ENCODE peak calls at places on chromosomes 1 and 21, in seven cellular contexts. V, G, M, I, L, T and K are unnamed samples. For H3K4me1, the result is how much of the 10 kb centered on the place peaks cover.

GRCh38 chr1:221087919-221088318 is 208.7 kb downstream of the HLX start:
- DNase-seq in G (no peak), M (no peak), L (no peak), T (no peak), V (no peak), I (no peak), K (no peak)

GRCh38 chr1:146010126-146010738 is 11.3 kb downstream of the HJV start:
- DNase-seq in V (no peak), M (no peak), G (no peak), I (no peak), T (no peak), L (no peak), K (no peak)

GRCh38 chr1:148372731-148373130 is 110.4 kb downstream of the PPIAL4G start:
- DNase-seq in L (peak), I (no peak), G (no peak), V (no peak), M (no peak), T (no peak), K (no peak)

GRCh38 chr1:236172041-236172579 is 29.8 kb downstream of the GPR137B start:
- DNase-seq in L (no peak), T (no peak), I (no peak), V (no peak), M (no peak), G (no peak), K (no peak)

GRCh38 chr1:92749024-92749634 is 35.8 kb downstream of the EVI5 start:
- DNase-seq in M (peak), G (no peak), L (peak), I (peak), T (no peak), V (peak), K (peak)

GRCh38 chr21:26801524-26801923 is 43.7 kb downstream of the ADAMTS1 start:
- DNase-seq in M (no peak), G (no peak), I (no peak), T (no peak), V (no peak), L (no peak), K (no peak)

GRCh38 chr1:205056188-205056611 is 13.2 kb downstream of the CNTN2 start:
- DNase-seq in G (no peak), I (no peak), V (no peak), L (no peak), M (no peak), T (no peak), K (no peak)

GRCh38 chr1:28062806-28063205 is 25.6 kb downstream of the EYA3 start:
- DNase-seq in T (no peak), G (no peak), V (no peak), I (no peak), M (no peak), L (no peak), K (no peak)

GRCh38 chr1:206676499-206676898 is 8.2 kb upstream of the MAPKAPK2 start:
- DNase-seq in T (no peak), L (no peak), V (no peak), M (no peak), G (no peak), I (no peak), K (no peak)

GRCh38 chr1:2258996-2259395 is 30.9 kb downstream of the SKI start:
- DNase-seq in G (no peak), V (no peak), M (no peak), I (no peak), T (no peak), L (no peak), K (no peak)

GRCh38 chr1:219085082-219085481 is 88.6 kb upstream of the LYPLAL1 start:
- DNase-seq in I (no peak), T (no peak), G (no peak), V (no peak), M (no peak), L (no peak), K (no peak)

GRCh38 chr1:75135829-75136142 is 1.6 kb downstream of the LHX8 start:
- DNase-seq in T (no peak), V (no peak), G (no peak), I (no peak), M (no peak), L (no peak), K (no peak)

GRCh38 chr1:227891223-227891954 is 56.3 kb downstream of the WNT9A start:
- DNase-seq in T (no peak), M (no peak), G (no peak), I (peak), V (no peak), L (no peak), K (no peak)

GRCh38 chr21:25903599-25903998 is 168.8 kb downstream of the GABPA start:
- DNase-seq in T (peak), L (no peak), G (no peak), V (no peak), I (no peak), M (no peak), K (no peak)

GRCh38 chr1:107414550-107414949 is 273.7 kb downstream of the NTNG1 start:
- DNase-seq in T (no peak), L (no peak), G (no peak), M (no peak), V (no peak), I (no peak), K (no peak)

DNA sequence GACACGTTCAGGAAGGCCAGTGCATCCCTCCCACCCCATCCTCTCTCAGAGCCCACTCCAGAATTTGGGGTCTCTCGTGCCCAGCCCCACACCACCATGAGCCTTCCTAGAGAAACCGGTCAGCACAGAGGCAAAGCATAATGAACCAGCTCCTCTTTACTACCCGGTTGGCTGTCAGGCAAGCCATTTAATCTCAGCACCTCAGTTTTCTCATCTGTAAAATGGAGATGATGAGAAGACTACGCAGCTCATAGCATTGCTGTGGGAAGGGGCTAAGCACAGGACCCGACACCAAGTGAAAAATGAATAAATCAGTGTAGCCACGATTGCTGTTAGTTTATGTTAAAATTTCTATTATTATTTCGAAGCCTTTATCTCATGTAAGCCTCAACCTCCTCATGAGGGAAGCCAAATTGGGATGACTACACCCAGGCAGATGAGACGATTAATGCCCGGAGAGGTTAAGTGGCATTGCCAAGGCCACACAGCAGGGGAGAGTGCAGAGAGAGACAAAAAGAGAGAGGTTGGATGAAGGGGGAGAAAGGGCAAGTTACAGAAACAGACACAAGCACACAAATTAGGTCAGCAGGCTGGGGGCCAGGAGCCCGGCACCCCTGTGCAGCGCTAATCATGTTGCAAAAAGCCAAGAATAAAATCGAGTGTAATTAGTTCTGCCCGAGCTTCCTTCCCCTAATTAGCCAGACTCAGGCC is 25.7 kb downstream of the SDC3 start:
- DNase-seq in I (no peak), T (no peak), G (no peak), M (no peak), L (no peak), V (no peak), K (no peak)
- H3K4me1 ChIP-seq in I (under half), T (under half), G (under half), M (under half), L (under half), V (under half), K (under half)

DNA sequence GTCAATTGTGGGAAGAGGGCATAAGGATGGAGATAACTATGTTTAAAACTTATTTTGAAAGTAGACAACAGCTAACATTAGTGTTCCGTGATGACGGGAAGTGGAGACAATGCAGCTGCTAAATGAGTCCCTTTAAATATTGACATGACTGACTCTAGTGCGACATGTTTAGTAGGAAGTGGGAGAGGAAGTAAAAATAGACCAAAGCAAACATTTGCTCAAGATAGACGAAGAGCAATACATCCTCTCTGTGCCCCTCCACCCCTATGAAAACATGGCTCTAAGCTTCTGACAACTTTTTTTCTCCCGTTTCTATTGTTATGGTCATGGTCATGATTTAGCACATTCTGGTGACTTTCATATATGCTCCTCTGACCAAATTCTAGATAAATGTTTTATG is 60.0 kb upstream of the HMCN1 start:
- DNase-seq in V (no peak), L (peak), T (no peak), M (no peak), G (no peak), I (no peak), K (no peak)
- TF ChIP-seq YY1 in V (no peak), L (no peak), T (no peak), M (no peak), G (no peak), I (no peak), K (no peak)

DNA sequence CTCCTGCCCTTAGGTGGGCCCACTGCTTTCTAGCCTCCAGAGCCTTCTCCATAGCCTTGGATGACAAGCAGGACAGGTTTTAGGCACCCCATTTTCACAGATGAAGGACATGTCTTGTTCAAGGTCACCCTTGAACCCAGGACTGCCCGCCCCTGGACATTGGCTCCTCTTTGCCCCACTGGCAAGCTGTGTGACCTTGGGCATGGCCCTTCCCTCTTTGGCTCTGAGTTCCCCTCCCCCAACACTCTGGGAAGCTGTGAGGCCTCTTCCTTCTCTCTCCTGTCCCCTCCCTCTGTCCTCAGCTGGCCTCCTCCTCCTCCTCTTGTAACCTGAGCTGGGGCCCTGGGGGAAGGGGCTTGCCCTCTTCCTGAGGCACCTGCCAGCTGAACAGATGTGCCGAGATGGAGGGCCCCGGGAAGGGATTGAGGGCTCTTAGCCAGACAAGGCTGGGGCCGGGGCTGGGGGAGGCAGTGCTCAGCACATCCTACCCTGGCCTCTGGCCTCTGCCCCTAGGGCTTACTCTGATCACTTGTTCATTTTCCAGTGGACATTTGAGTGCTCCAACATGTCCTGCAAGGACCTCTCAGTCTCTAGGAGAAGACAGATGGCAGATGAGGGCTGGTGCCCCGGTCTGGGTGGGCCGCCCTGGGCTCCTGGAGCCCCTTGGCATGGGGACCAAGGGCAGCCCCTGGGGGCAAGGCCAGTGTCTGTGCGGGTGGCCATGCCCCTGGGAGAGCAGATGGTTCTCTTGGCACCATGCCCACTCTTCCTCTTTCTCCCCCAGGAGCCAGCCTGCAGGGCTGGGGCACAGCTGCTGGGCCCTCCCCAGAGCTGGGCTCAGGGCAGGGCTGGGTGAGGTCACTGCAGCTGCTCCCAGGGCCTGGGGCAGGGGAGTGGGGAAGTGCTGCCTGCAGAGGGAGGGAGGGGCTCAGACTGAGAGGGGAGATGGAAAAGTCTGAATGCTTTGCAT is 10.7 kb downstream of the FOXO6 start:
- DNase-seq in V (no peak), G (peak), L (peak), M (no peak), I (peak), T (no peak), K (peak)
- H3K4me3 ChIP-seq in V (no peak), G (peak), L (no peak), M (no peak), I (no peak), T (no peak), K (peak)

GRCh38 chr1:51240096-51240495 is 4.0 kb downstream of the RNF11 start:
- DNase-seq in M (no peak), V (no peak), L (no peak), I (no peak), G (no peak), T (no peak), K (no peak)
- H3K4me1 ChIP-seq in M (under half), V (under half), L (under half), I (under half), G (under half), T (under half), K (under half)

DNA sequence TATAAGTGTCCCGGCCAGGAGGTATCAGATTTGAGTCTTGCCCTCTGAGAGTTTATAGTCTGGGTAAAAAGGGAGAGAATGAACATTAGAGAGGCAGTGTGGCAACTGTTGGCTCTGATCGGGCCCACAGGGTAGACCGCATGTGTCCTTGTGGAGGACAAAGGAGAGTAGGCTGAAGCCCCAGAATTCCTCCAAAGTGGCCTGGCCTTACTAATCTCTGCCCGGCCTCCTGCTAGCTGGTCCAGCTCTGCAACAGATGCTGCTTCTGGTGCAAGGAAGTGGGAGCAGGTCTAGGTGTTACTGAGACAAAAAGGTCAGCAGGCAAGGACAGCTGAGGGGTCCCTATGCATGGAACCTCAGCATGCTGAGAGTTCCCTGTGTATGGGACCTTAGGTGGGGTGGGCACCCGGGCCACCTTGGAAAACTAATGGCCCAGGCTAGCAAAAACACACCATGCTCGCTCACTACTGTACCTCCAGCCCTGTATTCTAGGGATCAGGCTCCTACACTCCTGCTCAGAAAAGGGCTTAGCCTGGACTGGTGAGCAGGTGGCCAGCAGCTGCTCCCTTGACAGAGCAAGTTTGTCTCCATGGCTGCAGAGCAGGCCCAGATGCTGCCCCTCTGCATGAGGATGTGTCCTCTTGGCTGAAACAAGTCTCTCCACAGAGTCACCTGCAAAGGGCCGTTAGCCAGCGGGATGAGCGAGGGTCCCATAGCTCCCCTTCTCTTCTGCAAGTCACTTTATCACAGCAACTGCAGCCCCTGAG is 30.3 kb upstream of the RGS16 start:
- DNase-seq in I (peak), V (no peak), M (no peak), L (no peak), G (no peak), T (no peak), K (no peak)
- TF ChIP-seq YY1 in I (no peak), V (no peak), M (no peak), L (no peak), G (no peak), T (no peak), K (no peak)

DNA sequence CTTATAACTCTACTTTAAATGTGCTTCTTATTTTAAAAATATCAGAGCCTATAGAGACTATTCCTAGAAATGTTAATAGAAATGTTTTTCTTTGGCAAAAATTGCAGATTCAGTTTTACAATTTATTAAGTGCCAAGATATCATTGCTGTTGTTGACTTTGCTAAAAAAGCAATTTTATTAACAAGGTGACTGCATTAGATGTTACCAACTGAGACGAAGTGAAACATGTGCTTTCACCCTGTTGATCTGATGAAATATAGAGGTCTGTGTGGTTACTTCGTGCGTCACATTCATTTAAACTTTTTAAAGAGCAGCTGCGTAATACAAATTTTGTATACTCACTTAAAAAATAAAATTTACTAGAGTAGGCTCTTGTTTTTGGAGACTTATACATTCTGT is 465.7 kb downstream of the USP25 start:
- DNase-seq in G (no peak), V (no peak), L (no peak), T (no peak), I (no peak), M (no peak), K (no peak)
- H3K4me3 ChIP-seq in G (no peak), V (no peak), L (no peak), T (peak), I (no peak), M (no peak), K (no peak)